ENCODE peak calls at places on chromosomes 4 and X, in seven cellular contexts. N is amniotic epithelial cell, A is NCI-H345, W is transverse colon, F is ACHN, R is NCI-H1092 treated with DMSO at 0.1 percent for 48 hours, J is AG10803. G is an unnamed sample.
A peak's percentile ranks its signal among the peaks of the same experiment; 100 is the strongest.

GRCh38 chr4:24729041-24729730 is 66.2 kb upstream of the SOD3 start:
- DNase-seq in N (no peak), A (no peak), W (no peak), F (no peak), R (no peak), J (peak; percentile 45), G (no peak)

GRCh38 chrX:129585691-129586090 is 45.6 kb downstream of the OCRL start:
- DNase-seq in N (peak; percentile 30), A (no peak), W (no peak), F (no peak), R (no peak), J (no peak), G (no peak)

GRCh38 chrX:1215123-1215823 is 2.8 kb upstream of the CRLF2 start:
- DNase-seq in N (no peak), A (no peak), W (no peak), F (no peak), R (no peak), J (no peak), G (no peak)

GRCh38 chr4:186831574-186831973 is 107.9 kb upstream of the FAT1 start:
- DNase-seq in N (no peak), A (no peak), W (no peak), F (no peak), R (no peak), J (no peak), G (no peak)

GRCh38 chr4:26032142-26032541 is 118.1 kb downstream of the SMIM20 start:
- DNase-seq in N (peak; percentile 64), A (no peak), W (no peak), F (no peak), R (no peak), J (peak; percentile 78), G (peak; percentile 67)

GRCh38 chr4:11585506-11585905 is 156.8 kb upstream of the HS3ST1 start:
- DNase-seq in N (no peak), A (peak; percentile 44), W (peak; percentile 27), F (peak; percentile 55), R (peak; percentile 8), J (no peak), G (peak; percentile 3)

GRCh38 chrX:53320543-53321215 is 39.3 kb upstream of the IQSEC2 start:
- DNase-seq in N (no peak), A (no peak), W (peak; percentile 17), F (no peak), R (no peak), J (no peak), G (no peak)

GRCh38 chrX:154727418-154728323 is 23.2 kb downstream of the GAB3 start:
- DNase-seq in N (peak; percentile 70), A (no peak), W (peak; percentile 47), F (peak; percentile 48), R (no peak), J (peak; percentile 61), G (peak; percentile 84)

GRCh38 chr4:185305979-185306442 is 89.7 kb downstream of the LRP2BP start:
- DNase-seq in N (peak; percentile 92), A (peak; percentile 63), W (no peak), F (peak; percentile 93), R (no peak), J (peak; percentile 95), G (peak; percentile 93)

GRCh38 chr4:133921280-133922195 is 280.1 kb downstream of the PABPC4L start:
- DNase-seq in N (peak; percentile 79), A (no peak), W (no peak), F (peak; percentile 6), R (no peak), J (no peak), G (peak; percentile 39)

GRCh38 chr4:646460-646859 is 21.1 kb downstream of the PDE6B start:
- DNase-seq in N (no peak), A (no peak), W (no peak), F (no peak), R (no peak), J (no peak), G (no peak)

GRCh38 chr4:40152642-40153041 is 44.2 kb upstream of the RHOH start:
- DNase-seq in N (no peak), A (no peak), W (no peak), F (no peak), R (no peak), J (no peak), G (no peak)

GRCh38 chrX:17587352-17587751 is 149.9 kb upstream of the SCML1 start:
- DNase-seq in N (no peak), A (no peak), W (no peak), F (no peak), R (no peak), J (no peak), G (no peak)

GRCh38 chrX:129323115-129323514 is 200.2 kb downstream of the SMARCA1 start:
- DNase-seq in N (peak; percentile 0), A (no peak), W (no peak), F (no peak), R (no peak), J (no peak), G (peak; percentile 35)

GRCh38 chr4:5082381-5082780 is 31.1 kb downstream of the STK32B start:
- DNase-seq in N (no peak), A (no peak), W (no peak), F (no peak), R (no peak), J (no peak), G (no peak)

GRCh38 chr4:87525636-87526035 is 3.5 kb downstream of the SPARCL1 start:
- DNase-seq in N (peak; percentile 62), A (no peak), W (no peak), F (no peak), R (peak; percentile 14), J (peak; percentile 20), G (peak; percentile 81)

GRCh38 chrX:126339926-126340325 is 173.8 kb upstream of the DCAF12L2 start:
- DNase-seq in N (no peak), A (no peak), W (no peak), F (no peak), R (no peak), J (no peak), G (no peak)

GRCh38 chrX:9341305-9342201 is 123.3 kb upstream of the TBL1X start:
- DNase-seq in N (peak; percentile 83), A (peak; percentile 19), W (peak; percentile 81), F (peak; percentile 44), R (peak; percentile 83), J (peak; percentile 70), G (peak; percentile 80)

GRCh38 chr4:15906024-15906443 is 32.5 kb downstream of the FGFBP1 start:
- DNase-seq in N (no peak), A (peak; percentile 76), W (peak; percentile 84), F (no peak), R (peak; percentile 2), J (no peak), G (peak; percentile 31)

GRCh38 chr4:100849319-100849718 is 331.5 kb upstream of the EMCN start:
- DNase-seq in N (no peak), A (no peak), W (no peak), F (no peak), R (no peak), J (no peak), G (no peak)

GRCh38 chrX:23729214-23729613 is 13.9 kb downstream of the ACOT9 start:
- DNase-seq in N (no peak), A (no peak), W (no peak), F (no peak), R (no peak), J (no peak), G (no peak)

GRCh38 chr4:2940267-2941137 is 22.7 kb downstream of the NOP14 start:
- DNase-seq in N (no peak), A (no peak), W (peak; percentile 7), F (no peak), R (no peak), J (no peak), G (no peak)

GRCh38 chr4:143773998-143774898 is 73.8 kb upstream of the FREM3 start:
- DNase-seq in N (peak; percentile 48), A (peak; percentile 13), W (peak; percentile 38), F (peak; percentile 58), R (peak; percentile 10), J (peak; percentile 62), G (peak; percentile 72)

GRCh38 chr4:118034061-118034785 is at the start of gene NDST3:
- DNase-seq in N (peak; percentile 80), A (peak; percentile 77), W (peak; percentile 39), F (peak; percentile 85), R (peak; percentile 34), J (peak; percentile 31), G (peak; percentile 55)

GRCh38 chr4:2085496-2085901 is 26.4 kb downstream of the NAT8L start:
- DNase-seq in N (no peak), A (no peak), W (peak; percentile 2), F (no peak), R (no peak), J (no peak), G (no peak)

GRCh38 chr4:18020145-18020670 is 1.3 kb downstream of the LCORL start:
- DNase-seq in N (peak; percentile 24), A (no peak), W (peak; percentile 19), F (peak; percentile 12), R (peak; percentile 16), J (peak; percentile 21), G (peak; percentile 23)

GRCh38 chr4:92090887-92091286 is 212.9 kb upstream of the GRID2 start:
- DNase-seq in N (no peak), A (no peak), W (no peak), F (no peak), R (no peak), J (no peak), G (no peak)